ENCODE peak calls at places on chromosome 21, in seven cellular contexts. L is sigmoid colon; E is CD4-positive, alpha-beta T cell; H is MM.1S; M is GM12864; A is AG04450; S is GM23338. X is an unnamed sample.

GRCh38 chr21:44051462-44051941 is 39.4 kb downstream of the TRAPPC10 start:
- DNase-seq in L (peak), E (no peak), H (no peak), M (peak), A (peak), S (no peak), X (peak)

GRCh38 chr21:28927122-28927521 is 65.6 kb downstream of the LTN1 start:
- DNase-seq in L (no peak), E (no peak), H (no peak), M (no peak), A (no peak), S (no peak), X (no peak)

GRCh38 chr21:42755766-42756579 is 102.6 kb downstream of the PDE9A start:
- DNase-seq in L (no peak), E (no peak), H (no peak), M (no peak), A (no peak), S (no peak), X (no peak)

GRCh38 chr21:39690454-39690853 is 54.5 kb upstream of the IGSF5 start:
- DNase-seq in L (no peak), E (no peak), H (no peak), M (no peak), A (no peak), S (no peak), X (no peak)

GRCh38 chr21:28754127-28754611 is 238.5 kb downstream of the LTN1 start:
- DNase-seq in L (peak), E (no peak), H (no peak), M (no peak), A (peak), S (no peak), X (no peak)

GRCh38 chr21:27649323-27649722 is 682.4 kb upstream of the ADAMTS5 start:
- DNase-seq in L (no peak), E (no peak), H (no peak), M (no peak), A (peak), S (no peak), X (no peak)

GRCh38 chr21:38956791-38957571 is 151.3 kb downstream of the ETS2 start:
- DNase-seq in L (no peak), E (no peak), H (no peak), M (no peak), A (no peak), S (no peak), X (no peak)

GRCh38 chr21:42695324-42696025 is 42.1 kb downstream of the PDE9A start:
- DNase-seq in L (peak), E (no peak), H (no peak), M (no peak), A (no peak), S (no peak), X (no peak)

GRCh38 chr21:42830456-42831455 is 48.6 kb downstream of the WDR4 start:
- DNase-seq in L (peak), E (no peak), H (no peak), M (no peak), A (no peak), S (no peak), X (no peak)

DNA sequence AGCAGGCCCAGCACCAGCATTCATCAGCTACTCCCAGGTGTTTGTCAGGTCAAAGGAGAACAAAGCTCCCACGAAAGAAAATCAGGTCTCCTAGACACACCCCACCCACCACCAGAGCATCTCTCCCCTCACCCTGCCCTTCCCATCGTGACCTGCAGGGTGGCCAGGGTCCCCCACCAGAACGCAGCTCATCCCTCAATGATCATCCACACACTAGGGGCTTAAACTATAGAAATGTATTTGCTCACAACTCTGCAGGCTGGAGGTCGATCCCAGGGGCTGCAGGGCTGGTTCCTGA is 97.4 kb downstream of the RIPK4 start:
- DNase-seq in L (peak), E (no peak), H (no peak), M (no peak), A (no peak), S (no peak), X (no peak)
- TF ChIP-seq CTCF in L (no peak), E (no peak), H (no peak), M (no peak), A (no peak), S (no peak), X (no peak)

GRCh38 chr21:18387994-18388393 is 15.6 kb downstream of the TMPRSS15 start:
- DNase-seq in L (no peak), E (no peak), H (peak), M (no peak), A (no peak), S (peak), X (no peak)
- TF ChIP-seq CTCF in L (no peak), E (no peak), H (peak), M (no peak), A (no peak), S (peak), X (no peak)

DNA sequence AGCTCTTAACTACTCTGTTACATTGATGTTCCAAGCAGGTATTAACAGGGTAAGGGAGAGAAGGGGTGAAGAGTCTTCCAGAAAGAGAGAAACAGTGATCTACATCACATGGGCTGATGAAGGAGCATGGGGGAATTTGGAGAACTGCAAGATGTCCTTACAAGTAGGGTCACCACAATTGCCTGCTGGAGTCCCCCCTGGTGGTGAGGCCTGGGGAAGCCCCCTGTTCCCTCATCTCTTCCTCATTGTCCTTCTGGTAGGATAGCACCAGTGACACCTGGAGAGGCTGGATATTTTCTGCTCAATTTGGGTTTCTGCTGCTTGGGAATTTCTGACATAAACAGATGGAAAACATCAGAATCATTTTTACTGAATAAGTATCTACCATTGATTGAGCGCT is 126.6 kb downstream of the RUNX1 start:
- DNase-seq in L (no peak), E (no peak), H (no peak), M (no peak), A (no peak), S (no peak), X (no peak)
- TF ChIP-seq CTCF in L (no peak), E (no peak), H (no peak), M (no peak), A (no peak), S (no peak), X (no peak)

GRCh38 chr21:25350056-25350455 is 257.2 kb downstream of the MRPL39 start:
- DNase-seq in L (no peak), E (no peak), H (no peak), M (no peak), A (no peak), S (peak), X (peak)
- TF ChIP-seq CTCF in L (no peak), E (no peak), H (peak), M (peak), A (peak), S (peak), X (peak)

GRCh38 chr21:46550511-46550941 is 54.4 kb downstream of the S100B start:
- DNase-seq in L (peak), E (peak), H (no peak), M (no peak), A (no peak), S (no peak), X (no peak)

GRCh38 chr21:46552274-46552673 is 52.6 kb downstream of the S100B start:
- DNase-seq in L (peak), E (no peak), H (no peak), M (no peak), A (no peak), S (no peak), X (no peak)

GRCh38 chr21:46552865-46553379 is 52.0 kb downstream of the S100B start:
- DNase-seq in L (peak), E (no peak), H (no peak), M (no peak), A (no peak), S (no peak), X (no peak)

GRCh38 chr21:46549650-46550049 is 55.2 kb downstream of the S100B start:
- DNase-seq in L (peak), E (no peak), H (no peak), M (no peak), A (no peak), S (no peak), X (no peak)

DNA sequence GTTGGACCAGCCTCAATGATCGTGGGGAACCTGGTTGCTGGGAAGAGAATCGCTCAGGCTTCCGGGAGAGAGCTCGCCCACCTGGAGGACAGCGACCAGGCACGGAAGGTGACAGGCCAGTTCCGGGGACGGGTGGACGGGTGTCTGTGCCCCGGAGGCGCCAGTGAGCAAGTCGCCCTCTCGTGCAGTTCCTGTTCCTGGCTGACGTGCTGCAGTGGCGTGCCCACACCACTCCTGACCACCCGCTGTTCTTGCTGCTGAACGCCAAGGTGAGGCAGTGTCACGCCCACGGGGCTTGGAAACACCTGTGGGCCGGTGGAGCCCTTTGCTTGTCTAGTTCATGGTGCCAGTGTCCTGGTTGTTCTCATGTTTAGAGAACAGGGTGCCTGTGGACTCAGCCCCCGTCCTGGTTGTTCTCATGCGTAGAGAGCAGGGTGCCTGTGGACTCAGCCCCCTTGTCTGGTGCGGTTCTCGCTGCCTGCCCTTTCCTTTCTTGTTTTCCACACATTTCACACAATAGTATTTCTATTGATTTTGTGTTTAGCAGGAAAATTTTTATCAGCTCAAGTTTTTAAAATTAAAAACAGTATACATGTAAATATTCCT is 53.1 kb downstream of the S100B start:
- DNase-seq in L (peak), E (no peak), H (no peak), M (no peak), A (no peak), S (peak), X (no peak)
- TF ChIP-seq CTCF in L (no peak), E (no peak), H (no peak), M (peak), A (no peak), S (peak), X (no peak)

DNA sequence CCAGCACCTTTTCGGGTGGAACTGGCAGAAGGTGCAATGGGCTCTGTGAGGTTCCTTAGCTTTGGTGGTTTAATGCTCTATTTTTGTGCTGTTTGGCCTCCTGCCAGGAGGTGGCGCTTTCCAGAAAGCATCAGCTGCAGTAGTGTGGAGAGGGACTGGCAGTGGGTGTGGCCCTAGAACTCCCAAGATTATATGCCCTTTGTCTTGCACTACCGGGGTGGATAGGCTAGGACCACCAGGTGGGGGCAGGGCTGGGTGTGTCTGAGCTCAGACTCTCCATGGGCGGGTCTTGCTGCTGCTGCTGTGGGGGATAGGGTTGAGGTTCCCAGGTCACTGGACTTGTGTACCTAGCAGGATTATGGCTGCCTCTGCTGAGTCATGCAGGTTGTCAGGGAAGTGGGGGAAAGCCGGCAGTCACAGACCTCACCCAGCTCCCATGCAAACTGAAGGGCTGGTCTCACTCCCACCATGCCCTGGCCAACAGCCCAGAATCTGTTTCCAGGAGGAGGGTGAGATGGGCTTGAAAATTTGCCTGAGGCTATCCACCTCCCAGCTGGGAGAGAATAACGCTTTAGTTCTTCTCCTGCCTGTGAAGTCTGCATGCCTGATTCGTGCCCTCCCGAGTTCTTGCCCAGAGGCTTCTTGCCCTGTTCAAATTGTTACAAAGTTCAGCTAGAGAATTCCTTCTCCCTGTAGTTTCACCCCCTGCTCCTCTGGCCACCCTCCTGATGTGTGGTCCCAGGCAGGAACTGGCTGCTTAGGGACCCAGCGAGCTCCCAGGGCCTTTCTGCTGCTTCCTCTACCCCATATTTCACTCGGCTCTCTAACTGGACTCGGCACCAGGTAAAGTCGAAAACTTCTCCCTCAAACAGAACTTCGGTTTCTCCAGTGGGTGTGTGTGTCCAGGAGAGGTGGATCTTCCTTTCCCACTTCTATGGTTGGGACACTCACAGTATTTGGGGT is 76.5 kb upstream of the BTG3 start:
- DNase-seq in L (no peak), E (peak), H (no peak), M (no peak), A (no peak), S (peak), X (peak)
- TF ChIP-seq CTCF in L (no peak), E (peak), H (peak), M (peak), A (no peak), S (peak), X (peak)

GRCh38 chr21:41673596-41674335 is 93.1 kb downstream of the RIPK4 start:
- DNase-seq in L (no peak), E (no peak), H (no peak), M (no peak), A (no peak), S (no peak), X (no peak)
- TF ChIP-seq CTCF in L (no peak), E (no peak), H (no peak), M (no peak), A (no peak), S (no peak), X (no peak)